ENCODE peak calls at places on chromosomes 2 and 18, in four cellular contexts. U is body of pancreas, Q is Panc1, L is fibroblast of mammary gland. B is an unnamed sample.

GRCh38 chr18:76970749-76971148 is 148.4 kb downstream of the ZNF236 start:
- DNase-seq in U (no peak), Q (no peak), L (no peak), B (no peak)

GRCh38 chr2:133844214-133844892 is 276.1 kb upstream of the NCKAP5 start:
- DNase-seq in U (peak; percentile 68), Q (peak; percentile 41), L (peak; percentile 72), B (no peak)

GRCh38 chr18:79898952-79899608 is 52.4 kb downstream of the SLC66A2 start:
- DNase-seq in U (no peak), Q (no peak), L (no peak), B (no peak)

GRCh38 chr2:9465170-9465569 is 9.2 kb upstream of the IAH1 start:
- DNase-seq in U (no peak), Q (no peak), L (no peak), B (no peak)

GRCh38 chr2:195531754-195532153 is 125.3 kb upstream of the SLC39A10 start:
- DNase-seq in U (no peak), Q (no peak), L (peak; percentile 60), B (no peak)

GRCh38 chr2:191635333-191636234 is 42.4 kb upstream of the NABP1 start:
- DNase-seq in U (no peak), Q (no peak), L (peak; percentile 66), B (peak; percentile 76)

GRCh38 chr18:8654482-8655451 is 45.5 kb downstream of the RAB12 start:
- DNase-seq in U (no peak), Q (no peak), L (peak; percentile 36), B (no peak)

GRCh38 chr2:172944794-172945510 is 130.7 kb upstream of the MAP3K20 start:
- DNase-seq in U (no peak), Q (no peak), L (no peak), B (no peak)

GRCh38 chr2:101704046-101704466 is 6.5 kb downstream of the MAP4K4 start:
- DNase-seq in U (no peak), Q (no peak), L (peak; percentile 88), B (no peak)

GRCh38 chr2:138698428-138698827 is 81.8 kb downstream of the NXPH2 start:
- DNase-seq in U (no peak), Q (no peak), L (no peak), B (no peak)

GRCh38 chr2:155372969-155373368 is 674.5 kb downstream of the KCNJ3 start:
- DNase-seq in U (no peak), Q (no peak), L (peak; percentile 24), B (no peak)

GRCh38 chr2:231632559-231633142 is 40.0 kb downstream of the TEX44 start:
- DNase-seq in U (no peak), Q (no peak), L (peak; percentile 79), B (no peak)

GRCh38 chr2:240461471-240462072 is 26.1 kb downstream of the GPC1 start:
- DNase-seq in U (no peak), Q (no peak), L (no peak), B (no peak)

GRCh38 chr2:240946046-240946445 is 39.9 kb downstream of the CROCC2 start:
- DNase-seq in U (no peak), Q (no peak), L (no peak), B (no peak)

GRCh38 chr2:227551804-227552203 is 46.9 kb upstream of the SCYGR2 start:
- DNase-seq in U (no peak), Q (no peak), L (no peak), B (no peak)

GRCh38 chr18:46013484-46014189 is 46.5 kb upstream of the EPG5 start:
- DNase-seq in U (no peak), Q (no peak), L (peak; percentile 2), B (no peak)

GRCh38 chr2:21676676-21677075 is 552.9 kb downstream of the TDRD15 start:
- DNase-seq in U (no peak), Q (no peak), L (peak; percentile 2), B (no peak)

GRCh38 chr2:39772086-39772811 is 6.8 kb downstream of the THUMPD2 start:
- DNase-seq in U (no peak), Q (no peak), L (peak; percentile 62), B (no peak)

GRCh38 chr2:223057545-223057944 is 5.6 kb downstream of the KCNE4 start:
- DNase-seq in U (no peak), Q (no peak), L (peak; percentile 43), B (no peak)

GRCh38 chr18:63823516-63824219 is 48.5 kb downstream of the SERPINB7 start:
- DNase-seq in U (peak; percentile 72), Q (no peak), L (peak; percentile 22), B (no peak)

GRCh38 chr2:88059979-88060906 is 4.7 kb upstream of the KRCC1 start:
- DNase-seq in U (peak; percentile 18), Q (no peak), L (peak; percentile 50), B (no peak)

GRCh38 chr2:218896501-218897393 is 16.1 kb downstream of the WNT10A start:
- DNase-seq in U (peak; percentile 23), Q (no peak), L (no peak), B (no peak)

GRCh38 chr18:56873441-56874140 is 222.4 kb downstream of the WDR7 start:
- DNase-seq in U (no peak), Q (no peak), L (no peak), B (no peak)

GRCh38 chr2:41400057-41400665 is 647.7 kb upstream of the PKDCC start:
- DNase-seq in U (no peak), Q (no peak), L (peak; percentile 15), B (no peak)

GRCh38 chr2:85737481-85737880 is 16.3 kb upstream of the ATOH8 start:
- DNase-seq in U (peak; percentile 77), Q (no peak), L (peak; percentile 96), B (peak; percentile 52)

GRCh38 chr2:219186754-219187456 is 8.8 kb downstream of the RETREG2 start:
- DNase-seq in U (no peak), Q (no peak), L (no peak), B (no peak)

GRCh38 chr18:8744656-8745055 is 39.3 kb downstream of the MTCL1 start:
- DNase-seq in U (no peak), Q (no peak), L (no peak), B (no peak)

GRCh38 chr2:37635359-37636208 is 35.9 kb downstream of the CDC42EP3 start:
- DNase-seq in U (peak; percentile 67), Q (no peak), L (peak; percentile 93), B (no peak)

GRCh38 chr2:204049635-204050034 is 113.1 kb downstream of the ICOS start:
- DNase-seq in U (no peak), Q (no peak), L (no peak), B (no peak)

GRCh38 chr2:238106698-238107524 is 6.8 kb downstream of the ESPNL start:
- DNase-seq in U (no peak), Q (no peak), L (no peak), B (no peak)

GRCh38 chr2:242053921-242054320 is 184.4 kb downstream of the RTP5 start:
- DNase-seq in U (no peak), Q (no peak), L (no peak), B (no peak)

GRCh38 chr2:16626497-16626896 is 39.1 kb downstream of the CYRIA start:
- DNase-seq in U (peak; percentile 42), Q (no peak), L (peak; percentile 82), B (no peak)

DNA sequence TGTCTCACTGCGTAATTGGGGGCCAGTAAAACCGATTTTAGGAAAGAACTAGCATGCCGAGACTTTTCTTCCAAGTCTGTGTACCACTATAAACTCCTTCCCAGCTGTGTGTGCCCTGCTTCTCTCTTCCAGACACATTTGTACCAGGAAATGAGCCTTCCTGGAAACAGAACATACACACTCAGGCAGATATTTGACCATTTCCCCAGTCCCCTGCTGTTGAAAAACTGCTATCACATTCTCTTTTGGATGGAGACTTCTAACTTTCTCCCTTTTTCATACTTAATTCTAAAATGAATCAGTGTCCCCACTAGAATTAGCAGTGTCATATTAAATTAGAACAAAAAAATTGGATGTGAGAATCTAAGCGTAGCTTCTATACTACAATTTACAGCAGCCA is 20.2 kb downstream of the DSG4 start:
- DNase-seq in U (no peak), Q (no peak), L (no peak), B (no peak)
- H3K4me3 ChIP-seq in U (no peak overlapping the region), Q (no peak overlapping the region), L (no peak overlapping the region), B (no peak overlapping the region)

GRCh38 chr2:58954880-58955385 is 713.8 kb upstream of the FANCL start:
- DNase-seq in U (no peak), Q (no peak), L (no peak), B (no peak)
- TF ChIP-seq CTCF in U (no peak), Q (no peak), L (no peak), B (no peak)

GRCh38 chr2:170716851-170717598 is 1.9 kb downstream of the SP5 start:
- DNase-seq in U (peak; percentile 37), Q (no peak), L (peak; percentile 36), B (no peak)

GRCh38 chr2:170715062-170715931 is at the start of gene SP5:
- DNase-seq in U (peak; percentile 86), Q (no peak), L (peak; percentile 33), B (no peak)

GRCh38 chr2:170714156-170715061 is 728 bp upstream of the SP5 start:
- DNase-seq in U (peak; percentile 66), Q (no peak), L (no peak), B (no peak)

GRCh38 chr2:170717599-170717963 is 2.4 kb downstream of the SP5 start:
- DNase-seq in U (no peak), Q (no peak), L (no peak), B (no peak)

DNA sequence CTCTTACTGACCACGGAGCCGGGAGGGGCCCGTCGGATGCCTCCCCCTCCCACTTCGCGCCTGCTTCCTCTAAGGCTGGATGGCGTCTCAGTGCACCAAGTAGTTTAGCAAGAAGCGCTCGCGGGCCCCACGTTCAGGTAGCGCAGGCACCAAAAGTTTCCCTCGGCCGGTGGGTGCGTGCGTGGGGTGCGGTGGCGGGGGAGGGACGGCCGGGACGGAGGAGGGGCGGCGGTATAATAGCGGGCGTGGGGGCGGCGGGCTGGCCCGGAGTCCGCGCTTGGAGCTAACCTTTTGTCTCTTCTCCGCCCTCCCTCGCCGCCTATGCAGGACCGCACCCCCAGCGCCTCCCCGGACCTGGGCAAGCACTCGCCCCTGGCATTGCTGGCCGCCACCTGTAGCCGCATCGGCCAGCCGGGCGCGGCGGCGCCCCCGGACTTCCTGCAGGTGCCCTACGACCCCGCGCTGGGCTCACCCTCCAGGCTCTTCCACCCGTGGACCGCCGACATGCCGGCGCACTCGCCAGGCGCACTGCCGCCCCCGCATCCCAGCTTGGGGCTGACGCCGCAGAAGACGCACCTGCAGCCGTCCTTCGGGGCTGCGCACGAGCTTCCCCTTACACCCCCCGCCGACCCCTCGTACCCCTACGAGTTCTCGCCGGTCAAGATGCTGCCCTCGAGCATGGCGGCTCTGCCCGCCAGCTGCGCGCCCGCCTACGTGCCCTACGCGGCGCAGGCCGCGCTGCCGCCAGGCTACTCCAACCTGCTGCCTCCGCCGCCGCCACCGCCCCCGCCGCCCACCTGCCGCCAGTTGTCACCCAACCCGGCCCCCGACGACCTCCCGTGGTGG is 1.0 kb downstream of the SP5 start:
- DNase-seq in U (no peak), Q (no peak), L (no peak), B (no peak)
- H3K4me3 ChIP-seq in U (no peak overlapping the region), Q (peak overlapping the region; percentile 46), L (no peak overlapping the region), B (no peak overlapping the region)

DNA sequence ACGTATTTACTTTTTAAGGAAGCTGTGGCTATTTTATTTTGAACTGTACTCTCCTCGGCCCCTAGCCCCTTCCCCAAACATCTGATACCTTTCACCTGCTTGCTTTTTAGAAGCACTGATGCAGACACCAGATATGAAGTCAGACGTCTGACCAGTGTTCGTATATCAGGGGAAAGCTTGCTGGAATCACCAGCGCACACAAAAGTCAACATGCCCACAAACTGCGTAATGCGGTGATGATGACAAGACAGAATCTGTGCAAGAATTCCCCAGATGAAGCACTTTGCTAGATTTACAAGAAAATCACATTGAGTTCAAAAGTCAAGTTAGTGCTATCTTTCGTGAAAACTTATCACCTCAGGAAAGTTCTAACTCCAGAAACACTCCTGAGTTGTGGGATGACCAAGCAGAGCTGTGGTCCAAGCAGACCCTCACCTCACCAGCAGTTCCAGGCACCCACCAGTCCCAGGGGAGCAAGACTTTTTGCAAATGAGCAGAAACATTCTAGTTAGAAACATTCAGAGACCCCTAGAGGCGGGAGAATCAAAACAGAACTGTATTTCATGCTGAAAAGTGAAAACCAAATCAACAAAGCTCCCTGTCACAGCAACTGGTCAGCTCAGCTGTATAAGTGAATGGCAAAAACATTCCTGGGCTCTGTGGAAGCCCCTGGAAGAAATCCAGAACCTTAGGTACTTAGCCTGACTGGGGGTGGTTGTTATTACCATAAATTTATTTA is 55.7 kb downstream of the INO80C start:
- DNase-seq in U (no peak), Q (no peak), L (no peak), B (peak; percentile 39)
- TF ChIP-seq CTCF in U (no peak), Q (no peak), L (no peak), B (peak; percentile 33)

B was measured in retinal pigment epithelial cell.